ENCODE peak calls at places on chromosomes 11 and 22, in seven cellular contexts. One of them, this sample, is unnamed.

GRCh38 chr11:130476922-130477491 is 28.6 kb downstream of the ADAMTS15 start:
- DNase-seq in activated T-helper 1 cell treated with Interleukin-2 at 50 U/mL for 16 hours: no peak
- DNase-seq in EL: no peak
- DNase-seq in lower lobe of right lung: no peak
- DNase-seq in ELR: no peak
- DNase-seq in NCI-H748 treated with DMSO at 0.1 percent for 48 hours: no peak
- DNase-seq in T47D: no peak
- DNase-seq in this sample: no peak

GRCh38 chr11:2726964-2727363 is 27.2 kb upstream of the KCNQ1OT1 start:
- DNase-seq in activated T-helper 1 cell treated with Interleukin-2 at 50 U/mL for 16 hours: no peak
- DNase-seq in EL: no peak
- DNase-seq in lower lobe of right lung: no peak
- DNase-seq in ELR: no peak
- DNase-seq in NCI-H748 treated with DMSO at 0.1 percent for 48 hours: no peak
- DNase-seq in T47D: no peak
- DNase-seq in this sample: no peak

GRCh38 chr22:29765905-29766631 is 739 bp downstream of the ZMAT5 start:
- DNase-seq in activated T-helper 1 cell treated with Interleukin-2 at 50 U/mL for 16 hours: no peak
- DNase-seq in EL: peak
- DNase-seq in lower lobe of right lung: no peak
- DNase-seq in ELR: no peak
- DNase-seq in NCI-H748 treated with DMSO at 0.1 percent for 48 hours: no peak
- DNase-seq in T47D: no peak
- DNase-seq in this sample: peak

GRCh38 chr11:121841487-121842167 is 274.4 kb downstream of the BLID start:
- DNase-seq in activated T-helper 1 cell treated with Interleukin-2 at 50 U/mL for 16 hours: no peak
- DNase-seq in EL: peak
- DNase-seq in lower lobe of right lung: no peak
- DNase-seq in ELR: peak
- DNase-seq in NCI-H748 treated with DMSO at 0.1 percent for 48 hours: no peak
- DNase-seq in T47D: no peak
- DNase-seq in this sample: no peak

GRCh38 chr22:19631899-19632670 is 82.2 kb upstream of the SEPTIN5 start:
- DNase-seq in activated T-helper 1 cell treated with Interleukin-2 at 50 U/mL for 16 hours: no peak
- DNase-seq in EL: peak
- DNase-seq in lower lobe of right lung: no peak
- DNase-seq in ELR: peak
- DNase-seq in NCI-H748 treated with DMSO at 0.1 percent for 48 hours: no peak
- DNase-seq in T47D: no peak
- DNase-seq in this sample: peak

GRCh38 chr11:86069408-86070086 is 663 bp upstream of the PICALM start:
- DNase-seq in activated T-helper 1 cell treated with Interleukin-2 at 50 U/mL for 16 hours: no peak
- DNase-seq in EL: peak
- DNase-seq in lower lobe of right lung: no peak
- DNase-seq in ELR: peak
- DNase-seq in NCI-H748 treated with DMSO at 0.1 percent for 48 hours: no peak
- DNase-seq in T47D: no peak
- DNase-seq in this sample: no peak

GRCh38 chr11:34682822-34683221 is 61.9 kb downstream of the EHF start:
- DNase-seq in activated T-helper 1 cell treated with Interleukin-2 at 50 U/mL for 16 hours: no peak
- DNase-seq in EL: peak
- DNase-seq in lower lobe of right lung: no peak
- DNase-seq in ELR: peak
- DNase-seq in NCI-H748 treated with DMSO at 0.1 percent for 48 hours: no peak
- DNase-seq in T47D: no peak
- DNase-seq in this sample: no peak

GRCh38 chr11:44941286-44942021 is 9.2 kb downstream of the TP53I11 start:
- DNase-seq in activated T-helper 1 cell treated with Interleukin-2 at 50 U/mL for 16 hours: no peak
- DNase-seq in EL: no peak
- DNase-seq in lower lobe of right lung: no peak
- DNase-seq in ELR: no peak
- DNase-seq in NCI-H748 treated with DMSO at 0.1 percent for 48 hours: no peak
- DNase-seq in T47D: no peak
- DNase-seq in this sample: no peak

GRCh38 chr22:32106930-32107329 is 52.2 kb downstream of the C22orf42 start:
- DNase-seq in activated T-helper 1 cell treated with Interleukin-2 at 50 U/mL for 16 hours: no peak
- DNase-seq in EL: no peak
- DNase-seq in lower lobe of right lung: no peak
- DNase-seq in ELR: peak
- DNase-seq in NCI-H748 treated with DMSO at 0.1 percent for 48 hours: no peak
- DNase-seq in T47D: peak
- DNase-seq in this sample: no peak

GRCh38 chr11:35458846-35459245 is 39.5 kb upstream of the SLC1A2 start:
- DNase-seq in activated T-helper 1 cell treated with Interleukin-2 at 50 U/mL for 16 hours: no peak
- DNase-seq in EL: peak
- DNase-seq in lower lobe of right lung: no peak
- DNase-seq in ELR: no peak
- DNase-seq in NCI-H748 treated with DMSO at 0.1 percent for 48 hours: no peak
- DNase-seq in T47D: no peak
- DNase-seq in this sample: no peak

GRCh38 chr11:37905707-37906417 is 1307.8 kb upstream of the RAG2 start:
- DNase-seq in activated T-helper 1 cell treated with Interleukin-2 at 50 U/mL for 16 hours: no peak
- DNase-seq in EL: no peak
- DNase-seq in lower lobe of right lung: no peak
- DNase-seq in ELR: no peak
- DNase-seq in NCI-H748 treated with DMSO at 0.1 percent for 48 hours: peak
- DNase-seq in T47D: no peak
- DNase-seq in this sample: no peak

GRCh38 chr11:127485541-127485940 is 485.0 kb upstream of the KIRREL3 start:
- DNase-seq in activated T-helper 1 cell treated with Interleukin-2 at 50 U/mL for 16 hours: no peak
- DNase-seq in EL: no peak
- DNase-seq in lower lobe of right lung: no peak
- DNase-seq in ELR: peak
- DNase-seq in NCI-H748 treated with DMSO at 0.1 percent for 48 hours: no peak
- DNase-seq in T47D: no peak
- DNase-seq in this sample: no peak

GRCh38 chr22:43855431-43855830 is 6.9 kb downstream of the SULT4A1 start:
- DNase-seq in activated T-helper 1 cell treated with Interleukin-2 at 50 U/mL for 16 hours: no peak
- DNase-seq in EL: no peak
- DNase-seq in lower lobe of right lung: no peak
- DNase-seq in ELR: no peak
- DNase-seq in NCI-H748 treated with DMSO at 0.1 percent for 48 hours: no peak
- DNase-seq in T47D: no peak
- DNase-seq in this sample: peak

GRCh38 chr22:24096401-24097115 is 84.7 kb upstream of the SUSD2 start:
- DNase-seq in activated T-helper 1 cell treated with Interleukin-2 at 50 U/mL for 16 hours: no peak
- DNase-seq in EL: no peak
- DNase-seq in lower lobe of right lung: no peak
- DNase-seq in ELR: no peak
- DNase-seq in NCI-H748 treated with DMSO at 0.1 percent for 48 hours: no peak
- DNase-seq in T47D: no peak
- DNase-seq in this sample: peak

GRCh38 chr11:2862950-2863618 is 22.5 kb downstream of the CDKN1C start:
- DNase-seq in activated T-helper 1 cell treated with Interleukin-2 at 50 U/mL for 16 hours: no peak
- DNase-seq in EL: no peak
- DNase-seq in lower lobe of right lung: no peak
- DNase-seq in ELR: no peak
- DNase-seq in NCI-H748 treated with DMSO at 0.1 percent for 48 hours: no peak
- DNase-seq in T47D: no peak
- DNase-seq in this sample: no peak

GRCh38 chr11:3104051-3104714 is 47.0 kb upstream of the CARS1 start:
- DNase-seq in activated T-helper 1 cell treated with Interleukin-2 at 50 U/mL for 16 hours: no peak
- DNase-seq in EL: no peak
- DNase-seq in lower lobe of right lung: no peak
- DNase-seq in ELR: no peak
- DNase-seq in NCI-H748 treated with DMSO at 0.1 percent for 48 hours: no peak
- DNase-seq in T47D: no peak
- DNase-seq in this sample: peak

GRCh38 chr11:12171921-12172320 is 61.5 kb downstream of the MICAL2 start:
- DNase-seq in activated T-helper 1 cell treated with Interleukin-2 at 50 U/mL for 16 hours: no peak
- DNase-seq in EL: no peak
- DNase-seq in lower lobe of right lung: no peak
- DNase-seq in ELR: no peak
- DNase-seq in NCI-H748 treated with DMSO at 0.1 percent for 48 hours: no peak
- DNase-seq in T47D: no peak
- DNase-seq in this sample: no peak

GRCh38 chr11:117232911-117233409 is 489 bp downstream of the RNF214 start:
- DNase-seq in activated T-helper 1 cell treated with Interleukin-2 at 50 U/mL for 16 hours: no peak
- DNase-seq in EL: no peak
- DNase-seq in lower lobe of right lung: peak
- DNase-seq in ELR: peak
- DNase-seq in NCI-H748 treated with DMSO at 0.1 percent for 48 hours: no peak
- DNase-seq in T47D: peak
- DNase-seq in this sample: peak

GRCh38 chr11:86160546-86161149 is 83.9 kb upstream of the EED start:
- DNase-seq in activated T-helper 1 cell treated with Interleukin-2 at 50 U/mL for 16 hours: no peak
- DNase-seq in EL: peak
- DNase-seq in lower lobe of right lung: no peak
- DNase-seq in ELR: peak
- DNase-seq in NCI-H748 treated with DMSO at 0.1 percent for 48 hours: no peak
- DNase-seq in T47D: no peak
- DNase-seq in this sample: no peak

GRCh38 chr22:46287873-46288751 is 8.6 kb upstream of the GTSE1 start:
- DNase-seq in activated T-helper 1 cell treated with Interleukin-2 at 50 U/mL for 16 hours: no peak
- DNase-seq in EL: no peak
- DNase-seq in lower lobe of right lung: peak
- DNase-seq in ELR: no peak
- DNase-seq in NCI-H748 treated with DMSO at 0.1 percent for 48 hours: no peak
- DNase-seq in T47D: no peak
- DNase-seq in this sample: no peak

GRCh38 chr11:18669211-18669593 is 29.4 kb upstream of the TMEM86A start:
- DNase-seq in activated T-helper 1 cell treated with Interleukin-2 at 50 U/mL for 16 hours: no peak
- DNase-seq in EL: peak
- DNase-seq in lower lobe of right lung: no peak
- DNase-seq in ELR: peak
- DNase-seq in NCI-H748 treated with DMSO at 0.1 percent for 48 hours: no peak
- DNase-seq in T47D: no peak
- DNase-seq in this sample: no peak

GRCh38 chr11:12792590-12792989 is 118.4 kb downstream of the TEAD1 start:
- DNase-seq in activated T-helper 1 cell treated with Interleukin-2 at 50 U/mL for 16 hours: no peak
- DNase-seq in EL: peak
- DNase-seq in lower lobe of right lung: no peak
- DNase-seq in ELR: no peak
- DNase-seq in NCI-H748 treated with DMSO at 0.1 percent for 48 hours: no peak
- DNase-seq in T47D: no peak
- DNase-seq in this sample: no peak

GRCh38 chr11:62559204-62559603 is 12.6 kb upstream of the AHNAK start:
- DNase-seq in activated T-helper 1 cell treated with Interleukin-2 at 50 U/mL for 16 hours: no peak
- DNase-seq in EL: no peak
- DNase-seq in lower lobe of right lung: no peak
- DNase-seq in ELR: no peak
- DNase-seq in NCI-H748 treated with DMSO at 0.1 percent for 48 hours: no peak
- DNase-seq in T47D: no peak
- DNase-seq in this sample: no peak

GRCh38 chr11:108973402-108974119 is 308.7 kb downstream of the DDX10 start:
- DNase-seq in activated T-helper 1 cell treated with Interleukin-2 at 50 U/mL for 16 hours: no peak
- DNase-seq in EL: peak
- DNase-seq in lower lobe of right lung: no peak
- DNase-seq in ELR: peak
- DNase-seq in NCI-H748 treated with DMSO at 0.1 percent for 48 hours: no peak
- DNase-seq in T47D: no peak
- DNase-seq in this sample: no peak

GRCh38 chr11:114090225-114090624 is 30.7 kb downstream of the ZBTB16 start:
- DNase-seq in activated T-helper 1 cell treated with Interleukin-2 at 50 U/mL for 16 hours: no peak
- DNase-seq in EL: no peak
- DNase-seq in lower lobe of right lung: no peak
- DNase-seq in ELR: no peak
- DNase-seq in NCI-H748 treated with DMSO at 0.1 percent for 48 hours: no peak
- DNase-seq in T47D: no peak
- DNase-seq in this sample: no peak

GRCh38 chr22:46354176-46354992 is 18.9 kb downstream of the TRMU start:
- DNase-seq in activated T-helper 1 cell treated with Interleukin-2 at 50 U/mL for 16 hours: no peak
- DNase-seq in EL: no peak
- DNase-seq in lower lobe of right lung: peak
- DNase-seq in ELR: no peak
- DNase-seq in NCI-H748 treated with DMSO at 0.1 percent for 48 hours: no peak
- DNase-seq in T47D: no peak
- DNase-seq in this sample: peak

GRCh38 chr11:126696976-126697375 is 303.6 kb downstream of the KIRREL3 start:
- DNase-seq in activated T-helper 1 cell treated with Interleukin-2 at 50 U/mL for 16 hours: no peak
- DNase-seq in EL: no peak
- DNase-seq in lower lobe of right lung: no peak
- DNase-seq in ELR: peak
- DNase-seq in NCI-H748 treated with DMSO at 0.1 percent for 48 hours: no peak
- DNase-seq in T47D: no peak
- DNase-seq in this sample: no peak

GRCh38 chr11:68946416-68947090 is 34.2 kb downstream of the MRGPRD start:
- DNase-seq in activated T-helper 1 cell treated with Interleukin-2 at 50 U/mL for 16 hours: no peak
- DNase-seq in EL: peak
- DNase-seq in lower lobe of right lung: no peak
- DNase-seq in ELR: peak
- DNase-seq in NCI-H748 treated with DMSO at 0.1 percent for 48 hours: no peak
- DNase-seq in T47D: no peak
- DNase-seq in this sample: peak

GRCh38 chr11:120465921-120466534 is 45.5 kb upstream of the GRIK4 start:
- DNase-seq in activated T-helper 1 cell treated with Interleukin-2 at 50 U/mL for 16 hours: no peak
- DNase-seq in EL: no peak
- DNase-seq in lower lobe of right lung: no peak
- DNase-seq in ELR: no peak
- DNase-seq in NCI-H748 treated with DMSO at 0.1 percent for 48 hours: no peak
- DNase-seq in T47D: no peak
- DNase-seq in this sample: no peak

GRCh38 chr22:33891455-33891854 is 28.8 kb downstream of the LARGE1 start:
- DNase-seq in activated T-helper 1 cell treated with Interleukin-2 at 50 U/mL for 16 hours: no peak
- DNase-seq in EL: no peak
- DNase-seq in lower lobe of right lung: no peak
- DNase-seq in ELR: no peak
- DNase-seq in NCI-H748 treated with DMSO at 0.1 percent for 48 hours: no peak
- DNase-seq in T47D: no peak
- DNase-seq in this sample: no peak

GRCh38 chr11:71352226-71352625 is 96.0 kb downstream of the DHCR7 start:
- DNase-seq in activated T-helper 1 cell treated with Interleukin-2 at 50 U/mL for 16 hours: no peak
- DNase-seq in EL: no peak
- DNase-seq in lower lobe of right lung: no peak
- DNase-seq in ELR: no peak
- DNase-seq in NCI-H748 treated with DMSO at 0.1 percent for 48 hours: no peak
- DNase-seq in T47D: no peak
- DNase-seq in this sample: no peak

GRCh38 chr11:70024773-70025045 is 53.4 kb upstream of the ANO1 start:
- DNase-seq in activated T-helper 1 cell treated with Interleukin-2 at 50 U/mL for 16 hours: no peak
- DNase-seq in EL: no peak
- DNase-seq in lower lobe of right lung: no peak
- DNase-seq in ELR: no peak
- DNase-seq in NCI-H748 treated with DMSO at 0.1 percent for 48 hours: no peak
- DNase-seq in T47D: no peak
- DNase-seq in this sample: no peak

This sample was measured in kidney.